ENCODE peak calls at places on chromosomes 4 and X, in ten cellular contexts. F is RWPE2, V is mammary epithelial cell, W is fibroblast of lung, J is neuronal stem cell, O is psoas muscle, Y is neural progenitor cell, E is right cardiac atrium, G is testis, A is lung. R is an unnamed sample. For H3K9me3 and H3K4me1, the result is how much of the 10 kb centered on the place peaks cover.

GRCh38 chrX:123184199-123184857 is at the start of gene GRIA3:
- DNase-seq in F (no peak), V (no peak), W (peak), J (peak), O (no peak), Y (peak), E (peak), G (peak), A (no peak), R (peak)

GRCh38 chrX:119410027-119410819 is 11.1 kb downstream of the SLC25A43 start:
- DNase-seq in F (peak), V (peak), W (peak), J (no peak), O (peak), Y (no peak), E (no peak), G (peak), A (peak), R (no peak)

GRCh38 chrX:13903405-13903804 is 86.5 kb upstream of the GPM6B start:
- DNase-seq in F (no peak), V (no peak), W (peak), J (no peak), O (no peak), Y (no peak), E (no peak), G (no peak), A (no peak), R (no peak)

GRCh38 chrX:119381349-119381944 is 17.7 kb upstream of the SLC25A43 start:
- DNase-seq in F (no peak), V (no peak), W (no peak), J (no peak), O (no peak), Y (no peak), E (no peak), G (no peak), A (no peak), R (no peak)

GRCh38 chr4:125679989-125680388 is 365.2 kb downstream of the FAT4 start:
- DNase-seq in F (no peak), V (no peak), W (no peak), J (no peak), O (no peak), Y (no peak), E (no peak), G (no peak), A (no peak), R (no peak)

GRCh38 chr4:77025643-77026321 is 50.0 kb downstream of the CCNI start:
- DNase-seq in F (no peak), V (peak), W (no peak), J (no peak), O (no peak), Y (no peak), E (no peak), G (no peak), A (no peak), R (no peak)

GRCh38 chrX:63349307-63349706 is 1.8 kb downstream of the SPIN4 start:
- DNase-seq in F (no peak), V (no peak), W (peak), J (no peak), O (no peak), Y (no peak), E (no peak), G (no peak), A (no peak), R (peak)

GRCh38 chr4:92235741-92236140 is 68.0 kb upstream of the GRID2 start:
- DNase-seq in F (no peak), V (no peak), W (peak), J (no peak), O (no peak), Y (no peak), E (no peak), G (no peak), A (no peak), R (no peak)

GRCh38 chr4:8556341-8557150 is 23.6 kb upstream of the GPR78 start:
- DNase-seq in F (no peak), V (no peak), W (no peak), J (no peak), O (no peak), Y (no peak), E (no peak), G (no peak), A (no peak), R (no peak)

GRCh38 chr4:15936495-15936894 is 2.0 kb downstream of the FGFBP1 start:
- DNase-seq in F (no peak), V (no peak), W (no peak), J (no peak), O (no peak), Y (no peak), E (no peak), G (no peak), A (peak), R (no peak)

GRCh38 chr4:153651041-153651960 is 32.8 kb upstream of the TLR2 start:
- DNase-seq in F (no peak), V (peak), W (no peak), J (no peak), O (peak), Y (no peak), E (peak), G (peak), A (peak), R (peak)

GRCh38 chrX:82087699-82088098 is 885.8 kb downstream of the SH3BGRL start:
- DNase-seq in F (no peak), V (no peak), W (no peak), J (no peak), O (no peak), Y (no peak), E (peak), G (peak), A (no peak), R (peak)

GRCh38 chr4:82439088-82439487 is 8.7 kb downstream of the ENOPH1 start:
- DNase-seq in F (no peak), V (no peak), W (no peak), J (no peak), O (no peak), Y (no peak), E (no peak), G (no peak), A (no peak), R (no peak)

GRCh38 chr4:52914051-52914605 is 52.0 kb downstream of the RASL11B start:
- DNase-seq in F (no peak), V (no peak), W (peak), J (no peak), O (no peak), Y (no peak), E (peak), G (peak), A (no peak), R (no peak)

GRCh38 chr4:21753084-21753760 is 195.3 kb downstream of the KCNIP4 start:
- DNase-seq in F (no peak), V (peak), W (no peak), J (no peak), O (no peak), Y (no peak), E (no peak), G (no peak), A (no peak), R (no peak)

GRCh38 chr4:41428205-41428940 is 109.6 kb upstream of the LIMCH1 start:
- DNase-seq in F (no peak), V (no peak), W (no peak), J (no peak), O (no peak), Y (no peak), E (no peak), G (no peak), A (no peak), R (no peak)

GRCh38 chr4:99852199-99852718 is 35.6 kb downstream of the DAPP1 start:
- DNase-seq in F (no peak), V (no peak), W (no peak), J (no peak), O (no peak), Y (no peak), E (no peak), G (no peak), A (no peak), R (no peak)

GRCh38 chr4:137390707-137391106 is 141.6 kb downstream of the PCDH18 start:
- DNase-seq in F (no peak), V (no peak), W (peak), J (no peak), O (no peak), Y (no peak), E (no peak), G (no peak), A (no peak), R (no peak)

GRCh38 chr4:128600410-128600809 is 209.1 kb upstream of the JADE1 start:
- DNase-seq in F (no peak), V (peak), W (peak), J (no peak), O (no peak), Y (no peak), E (peak), G (peak), A (no peak), R (no peak)

GRCh38 chr4:127783971-127784519 is 1.9 kb downstream of the HSPA4L start:
- DNase-seq in F (no peak), V (peak), W (no peak), J (no peak), O (no peak), Y (no peak), E (no peak), G (no peak), A (no peak), R (no peak)

GRCh38 chrX:17242470-17242869 is 132.5 kb upstream of the NHS start:
- DNase-seq in F (no peak), V (peak), W (peak), J (peak), O (no peak), Y (peak), E (no peak), G (peak), A (peak), R (peak)

GRCh38 chr4:8917868-8918783 is 46.5 kb upstream of the HMX1 start:
- DNase-seq in F (no peak), V (peak), W (peak), J (peak), O (peak), Y (peak), E (peak), G (peak), A (peak), R (peak)

GRCh38 chrX:868248-868647 is 237.7 kb downstream of the SHOX start:
- DNase-seq in F (no peak), V (no peak), W (no peak), J (no peak), O (no peak), Y (no peak), E (no peak), G (no peak), A (no peak), R (no peak)

GRCh38 chrX:19245711-19246269 is 97.9 kb upstream of the PDHA1 start:
- DNase-seq in F (no peak), V (no peak), W (peak), J (no peak), O (no peak), Y (no peak), E (no peak), G (no peak), A (no peak), R (no peak)
- H3K9me3 ChIP-seq in F (under half), V (under half), W (under half), J (under half), O (under half), Y (under half), E (under half), G (under half), A (under half), R (under half)

GRCh38 chr4:139734875-139735380 is 69.3 kb downstream of the MGST2 start:
- DNase-seq in F (no peak), V (peak), W (peak), J (peak), O (peak), Y (peak), E (peak), G (peak), A (peak), R (peak)

GRCh38 chr4:139736661-139737060 is 71.0 kb downstream of the MGST2 start:
- DNase-seq in F (no peak), V (no peak), W (peak), J (no peak), O (no peak), Y (peak), E (no peak), G (no peak), A (no peak), R (no peak)

GRCh38 chr4:139734201-139734874 is 68.7 kb downstream of the MGST2 start:
- DNase-seq in F (no peak), V (peak), W (peak), J (no peak), O (no peak), Y (peak), E (no peak), G (no peak), A (no peak), R (no peak)

GRCh38 chr4:139736257-139736626 is 70.6 kb downstream of the MGST2 start:
- DNase-seq in F (no peak), V (no peak), W (no peak), J (no peak), O (no peak), Y (peak), E (no peak), G (no peak), A (no peak), R (no peak)

GRCh38 chr4:139735381-139736256 is 70.0 kb downstream of the MGST2 start:
- DNase-seq in F (no peak), V (no peak), W (peak), J (peak), O (peak), Y (peak), E (peak), G (peak), A (no peak), R (no peak)
- H3K4me1 ChIP-seq in F (under half), V (under half), W (under half), J (under half), O (under half), Y (half or more), E (under half), G (half or more), A (under half), R (under half)

GRCh38 chr4:29756966-29757365 is 963.2 kb upstream of the PCDH7 start:
- DNase-seq in F (no peak), V (no peak), W (no peak), J (no peak), O (no peak), Y (peak), E (no peak), G (no peak), A (no peak), R (no peak)

DNA sequence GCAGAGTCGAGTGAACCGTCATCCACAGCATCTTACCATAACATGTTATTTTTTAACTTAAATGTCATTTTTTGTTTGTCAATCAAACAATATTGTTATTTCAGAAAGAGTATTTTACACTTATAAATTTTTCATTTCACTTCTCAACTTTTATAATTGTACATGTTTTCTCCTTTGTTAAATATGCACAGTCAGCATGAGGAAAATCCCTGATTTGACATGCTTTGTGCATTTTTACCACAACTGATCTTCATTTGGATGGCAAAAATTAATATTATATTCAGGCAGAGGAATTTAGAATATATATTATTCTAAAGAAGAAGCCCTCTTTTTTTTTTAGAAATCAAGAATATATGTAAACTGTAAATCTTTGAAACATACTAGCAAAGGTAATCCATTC is 958.0 kb upstream of the PCDH7 start:
- DNase-seq in F (no peak), V (no peak), W (no peak), J (no peak), O (no peak), Y (no peak), E (no peak), G (no peak), A (no peak), R (no peak)
- H3K9me3 ChIP-seq in F (under half), V (under half), W (under half), J (under half), O (under half), Y (under half), E (under half), G (under half), A (under half), R (under half)

DNA sequence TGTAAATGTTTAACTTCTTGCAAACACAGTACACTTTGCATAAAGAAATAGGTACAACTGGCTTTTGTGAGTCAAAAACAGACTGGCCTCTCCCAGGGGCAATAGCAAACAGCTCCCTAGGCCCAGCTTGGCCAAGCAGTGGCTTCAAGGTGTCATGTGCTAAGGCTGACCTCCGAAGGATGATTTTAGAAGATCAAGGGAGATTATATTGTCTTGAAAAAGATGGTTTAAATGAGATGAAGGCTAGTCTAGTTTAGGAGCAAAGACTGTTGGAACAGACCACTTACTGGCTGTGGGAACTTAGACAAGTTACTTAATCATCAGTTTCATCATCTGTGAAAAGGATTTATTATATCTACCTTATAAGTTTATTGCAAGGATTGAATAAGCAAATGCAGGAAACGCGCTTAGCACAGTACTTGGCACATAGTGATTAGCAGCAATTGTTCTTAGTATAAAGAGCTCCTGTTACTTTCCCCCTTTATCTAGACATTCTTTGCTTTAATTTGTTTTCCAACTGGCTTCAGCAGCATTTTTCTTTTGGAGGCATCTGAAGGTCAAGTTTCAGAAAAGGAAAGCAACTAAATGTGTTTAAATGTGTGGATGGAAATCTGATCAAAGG is 17.2 kb downstream of the ANXA3 start:
- DNase-seq in F (no peak), V (no peak), W (no peak), J (no peak), O (no peak), Y (no peak), E (no peak), G (no peak), A (no peak), R (no peak)
- H3K4me1 ChIP-seq in F (half or more), V (half or more), W (under half), J (under half), O (under half), Y (under half), E (under half), G (under half), A (under half), R (under half)

DNA sequence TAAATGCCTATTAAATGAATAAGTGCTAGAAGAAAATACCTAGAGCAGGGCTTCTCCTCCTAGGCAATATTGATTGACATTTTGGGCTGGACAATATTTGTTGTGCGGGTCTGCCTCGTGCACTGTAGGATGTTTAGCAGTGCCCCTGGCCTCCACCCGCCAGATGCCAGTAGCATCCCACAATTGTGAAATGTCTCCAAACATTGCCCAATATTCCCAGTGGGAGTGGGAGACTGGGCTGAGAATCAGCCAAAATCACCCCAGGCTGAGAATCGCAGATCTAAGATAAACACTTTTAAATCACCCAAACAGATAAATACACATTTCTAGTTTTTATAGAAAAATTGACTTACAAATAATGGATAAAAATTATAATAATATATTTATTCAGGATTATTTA is 916.2 kb upstream of the LCORL start:
- DNase-seq in F (no peak), V (no peak), W (no peak), J (no peak), O (no peak), Y (no peak), E (no peak), G (no peak), A (no peak), R (no peak)
- H3K9me3 ChIP-seq in F (under half), V (under half), W (under half), J (under half), O (under half), Y (under half), E (under half), G (under half), A (under half), R (under half)

DNA sequence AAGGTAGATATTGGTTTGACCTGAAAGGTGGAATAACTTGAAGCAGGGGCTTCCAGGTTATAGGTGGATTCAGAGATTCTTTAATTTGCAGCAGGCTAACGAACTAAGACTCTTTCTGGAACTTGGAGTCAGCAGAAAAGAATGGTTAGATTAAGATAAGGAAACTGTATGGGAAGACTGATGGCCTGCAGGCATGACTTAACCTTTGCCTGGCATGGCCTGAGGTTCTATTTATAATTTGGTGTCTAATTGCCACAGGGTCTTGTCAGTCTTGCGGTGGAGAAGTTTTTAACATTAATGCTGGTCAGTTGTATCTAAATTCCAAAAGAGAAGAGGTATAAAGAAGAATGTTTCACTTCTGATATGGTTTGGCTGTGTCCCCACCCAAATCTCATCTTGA is 110.3 kb upstream of the VCX3A start:
- DNase-seq in F (no peak), V (no peak), W (no peak), J (no peak), O (no peak), Y (no peak), E (peak), G (no peak), A (no peak), R (no peak)
- H3K4me1 ChIP-seq in F (under half), V (under half), W (under half), J (under half), O (under half), Y (under half), E (under half), G (under half), A (under half), R (under half)